ENCODE peak calls at places on chromosomes 3 and 15, in five cellular contexts. K is neuronal stem cell, H is fibroblast of lung, E is osteoblast, I is MM.1S. L is an unnamed sample.

GRCh38 chr3:127408022-127408683 is 120.3 kb upstream of the PRR20G start:
- DNase-seq in E (no peak), K (no peak), I (no peak), H (no peak), L (no peak)

GRCh38 chr15:60000824-60001641 is 3.1 kb upstream of the FOXB1 start:
- DNase-seq in K (peak; percentile 24), H (no peak), I (no peak), E (peak; percentile 42), L (no peak)

GRCh38 chr3:186722457-186722856 is 5.3 kb downstream of the KNG1 start:
- DNase-seq in E (no peak), I (no peak), K (no peak), H (no peak), L (no peak)

GRCh38 chr3:76063019-76063418 is 277.7 kb upstream of the ZNF717 start:
- DNase-seq in E (no peak), K (no peak), I (no peak), H (peak; percentile 91), L (no peak)

GRCh38 chr3:100042577-100042981 is 71.7 kb downstream of the FILIP1L start:
- DNase-seq in E (peak; percentile 35), I (no peak), H (peak; percentile 94), K (no peak), L (no peak)

GRCh38 chr15:89801471-89802205 is 13.0 kb downstream of the ANPEP start:
- DNase-seq in K (no peak), I (no peak), H (no peak), E (peak; percentile 68), L (no peak)

GRCh38 chr15:89087830-89088604 is at the start of gene ABHD2:
- DNase-seq in E (peak; percentile 94), I (peak; percentile 100), H (peak; percentile 100), K (peak; percentile 100), L (peak; percentile 97)

GRCh38 chr3:15279671-15280402 is 52.5 kb downstream of the SH3BP5 start:
- DNase-seq in K (no peak), H (no peak), E (peak; percentile 6), I (no peak), L (peak; percentile 38)

GRCh38 chr3:102733811-102734574 is 299.2 kb downstream of the ZPLD1 start:
- DNase-seq in H (peak; percentile 89), I (no peak), K (peak; percentile 5), E (no peak), L (no peak)

GRCh38 chr15:70054884-70055387 is 42.8 kb downstream of the TLE3 start:
- DNase-seq in H (no peak), I (no peak), E (no peak), K (no peak), L (no peak)

GRCh38 chr3:127457746-127458145 is 132.8 kb downstream of the TPRA1 start:
- DNase-seq in H (no peak), E (peak; percentile 18), K (no peak), I (no peak), L (no peak)

GRCh38 chr15:65949482-65949881 is 80.2 kb downstream of the RAB11A start:
- DNase-seq in K (no peak), H (no peak), E (no peak), I (no peak), L (no peak)

GRCh38 chr3:32969656-32970055 is 18.2 kb downstream of the CCR4 start:
- DNase-seq in I (no peak), E (no peak), K (no peak), H (no peak), L (no peak)

GRCh38 chr15:85133709-85134108 is 152.1 kb downstream of the PDE8A start:
- DNase-seq in I (no peak), H (no peak), E (no peak), K (no peak), L (no peak)

GRCh38 chr3:39531066-39531465 is 63.6 kb downstream of the MOBP start:
- DNase-seq in K (no peak), E (no peak), H (peak; percentile 4), I (no peak), L (no peak)

GRCh38 chr15:64209680-64210334 is 47.0 kb upstream of the PPIB start:
- DNase-seq in K (no peak), I (peak; percentile 33), H (peak; percentile 42), E (peak; percentile 26), L (no peak)

GRCh38 chr3:139521811-139522210 is 17.7 kb downstream of the RBP1 start:
- DNase-seq in E (no peak), H (no peak), I (no peak), K (no peak), L (no peak)

GRCh38 chr15:40421246-40422157 is 15.9 kb downstream of the IVD start:
- DNase-seq in I (peak; percentile 66), E (peak; percentile 97), H (peak; percentile 44), K (peak; percentile 62), L (peak; percentile 74)
- H3K4me3 ChIP-seq in I (no peak overlapping the region), E (peak overlapping the region; percentile 49), H (no peak overlapping the region), K (no peak overlapping the region), L (no peak overlapping the region)

DNA sequence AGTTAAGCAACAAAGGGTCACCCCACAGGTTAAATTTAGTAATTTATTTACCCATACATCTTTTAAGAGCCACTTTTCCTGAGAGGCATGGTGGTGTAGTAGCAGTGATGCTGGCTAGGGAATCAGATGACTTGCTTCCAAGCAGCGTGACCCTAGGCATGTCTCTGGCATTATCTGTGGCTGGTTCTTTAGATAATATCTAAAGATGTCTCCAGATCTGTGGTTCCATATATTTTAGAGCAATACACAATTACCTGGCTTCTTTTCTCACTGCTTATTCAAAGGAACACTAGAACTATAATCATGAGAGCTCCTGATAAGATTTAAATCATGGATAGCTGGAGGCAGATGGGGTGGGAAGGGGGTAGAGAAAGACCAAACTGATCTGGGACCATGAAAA is 21.1 kb upstream of the MEIS2 start:
- DNase-seq in K (no peak), E (no peak), H (no peak), I (no peak), L (no peak)
- H3K27me3 ChIP-seq in K (no peaks in the 10 kb centered on the region), E (no peaks in the 10 kb centered on the region), H (no peaks in the 10 kb centered on the region), I (no peaks in the 10 kb centered on the region), L (no peaks in the 10 kb centered on the region)

GRCh38 chr3:178320481-178321352 is 215.5 kb upstream of the KCNMB2 start:
- DNase-seq in H (peak; percentile 86), E (no peak), I (peak; percentile 84), K (no peak), L (no peak)
- H3K4me2 ChIP-seq in H (no peak overlapping the region), E (no peak overlapping the region), I (no peak overlapping the region), K (no peak overlapping the region), L (no peak overlapping the region)

DNA sequence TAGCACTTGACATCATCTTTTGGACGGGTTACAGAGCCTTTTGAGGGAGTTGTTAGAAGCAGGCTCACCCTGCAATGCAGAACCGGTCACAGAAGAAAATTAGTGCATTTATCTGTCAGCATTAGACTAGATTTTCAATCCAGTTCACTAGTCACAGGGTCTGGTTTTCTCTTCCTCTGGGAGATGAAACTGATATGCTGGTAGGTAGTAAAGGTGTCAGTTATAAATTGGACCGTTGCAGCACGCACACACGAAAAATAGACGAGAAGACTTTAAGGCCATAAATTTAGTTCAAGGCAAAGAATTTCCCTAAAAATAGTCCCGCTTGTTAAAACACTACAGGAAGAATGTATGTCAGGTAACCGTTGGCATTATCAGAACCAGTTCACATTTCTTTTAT is 532.2 kb upstream of the ATP11B start:
- DNase-seq in I (no peak), H (no peak), K (no peak), E (no peak), L (no peak)
- H3K4me3 ChIP-seq in I (no peak overlapping the region), H (no peak overlapping the region), K (no peak overlapping the region), E (no peak overlapping the region), L (no peak overlapping the region)

GRCh38 chr15:36879568-36880225 is 220.7 kb downstream of the MEIS2 start:
- DNase-seq in K (no peak), I (no peak), H (no peak), E (peak; percentile 46), L (no peak)
- H3K27me3 ChIP-seq in K (peaks cover 36% of the 10 kb centered on the region), I (peaks cover 8% of the 10 kb centered on the region), H (peaks cover 32% of the 10 kb centered on the region), E (peaks cover 89% of the 10 kb centered on the region), L (peaks cover 4% of the 10 kb centered on the region)